ENCODE peak calls at places on chromosomes 12 and 14, in eight cellular contexts. One of them, this sample, is unnamed.

GRCh38 chr12:93292731-93293566 is 84.8 kb upstream of the NUDT4 start:
- DNase-seq in tibial artery: no peak
- DNase-seq in testis: no peak
- DNase-seq in ascending aorta: no peak
- DNase-seq in A549: no peak
- DNase-seq in brain microvascular endothelial cell: no peak
- DNase-seq in aorta: no peak
- DNase-seq in colonic mucosa: no peak
- DNase-seq in this sample: no peak

GRCh38 chr12:50573271-50573670 is 68.5 kb downstream of the DIP2B start:
- DNase-seq in testis: no peak
- DNase-seq in colonic mucosa: no peak
- DNase-seq in A549: no peak
- DNase-seq in aorta: no peak
- DNase-seq in tibial artery: no peak
- DNase-seq in brain microvascular endothelial cell: no peak
- DNase-seq in ascending aorta: no peak
- DNase-seq in this sample: no peak

GRCh38 chr12:28975564-28976340 is 173.3 kb upstream of the FAR2 start:
- DNase-seq in A549: no peak
- DNase-seq in tibial artery: no peak
- DNase-seq in testis: no peak
- DNase-seq in ascending aorta: no peak
- DNase-seq in colonic mucosa: no peak
- DNase-seq in aorta: no peak
- DNase-seq in brain microvascular endothelial cell: no peak
- DNase-seq in this sample: no peak

GRCh38 chr12:78473136-78473535 is 391.4 kb upstream of the SYT1 start:
- DNase-seq in testis: no peak
- DNase-seq in colonic mucosa: no peak
- DNase-seq in A549: no peak
- DNase-seq in aorta: no peak
- DNase-seq in brain microvascular endothelial cell: peak
- DNase-seq in tibial artery: no peak
- DNase-seq in ascending aorta: no peak
- DNase-seq in this sample: no peak

GRCh38 chr14:70378687-70379086 is 19.2 kb upstream of the COX16 start:
- DNase-seq in testis: no peak
- DNase-seq in A549: no peak
- DNase-seq in tibial artery: no peak
- DNase-seq in brain microvascular endothelial cell: no peak
- DNase-seq in ascending aorta: no peak
- DNase-seq in colonic mucosa: no peak
- DNase-seq in aorta: no peak
- DNase-seq in this sample: no peak

GRCh38 chr12:11134300-11134699 is at the start of gene TAS2R30:
- DNase-seq in tibial artery: no peak
- DNase-seq in aorta: no peak
- DNase-seq in testis: no peak
- DNase-seq in brain microvascular endothelial cell: no peak
- DNase-seq in A549: no peak
- DNase-seq in ascending aorta: no peak
- DNase-seq in colonic mucosa: no peak
- DNase-seq in this sample: no peak

GRCh38 chr12:50162225-50162624 is 4.9 kb downstream of the CERS5 start:
- DNase-seq in A549: no peak
- DNase-seq in colonic mucosa: no peak
- DNase-seq in brain microvascular endothelial cell: no peak
- DNase-seq in ascending aorta: no peak
- DNase-seq in tibial artery: no peak
- DNase-seq in testis: no peak
- DNase-seq in aorta: no peak
- DNase-seq in this sample: no peak

GRCh38 chr12:108837680-108838079 is 19.7 kb downstream of the SSH1 start:
- DNase-seq in A549: no peak
- DNase-seq in brain microvascular endothelial cell: no peak
- DNase-seq in ascending aorta: no peak
- DNase-seq in testis: no peak
- DNase-seq in tibial artery: no peak
- DNase-seq in colonic mucosa: no peak
- DNase-seq in aorta: no peak
- DNase-seq in this sample: no peak

GRCh38 chr12:51262758-51263177 is 7.4 kb downstream of the SMAGP start:
- DNase-seq in A549: peak
- DNase-seq in colonic mucosa: peak
- DNase-seq in tibial artery: no peak
- DNase-seq in brain microvascular endothelial cell: peak
- DNase-seq in ascending aorta: no peak
- DNase-seq in aorta: no peak
- DNase-seq in testis: peak
- DNase-seq in this sample: peak

GRCh38 chr12:10301103-10301502 is 6.6 kb upstream of the KLRD1 start:
- DNase-seq in aorta: no peak
- DNase-seq in brain microvascular endothelial cell: peak
- DNase-seq in tibial artery: no peak
- DNase-seq in testis: no peak
- DNase-seq in ascending aorta: no peak
- DNase-seq in A549: no peak
- DNase-seq in colonic mucosa: no peak
- DNase-seq in this sample: peak

GRCh38 chr12:108798551-108799221 is 58.7 kb downstream of the SSH1 start:
- DNase-seq in aorta: no peak
- DNase-seq in colonic mucosa: no peak
- DNase-seq in A549: no peak
- DNase-seq in testis: no peak
- DNase-seq in ascending aorta: no peak
- DNase-seq in brain microvascular endothelial cell: peak
- DNase-seq in tibial artery: no peak
- DNase-seq in this sample: no peak

GRCh38 chr12:93583993-93584392 is 11.5 kb downstream of the SOCS2 start:
- DNase-seq in A549: no peak
- DNase-seq in tibial artery: no peak
- DNase-seq in ascending aorta: no peak
- DNase-seq in colonic mucosa: no peak
- DNase-seq in aorta: no peak
- DNase-seq in brain microvascular endothelial cell: no peak
- DNase-seq in testis: no peak
- DNase-seq in this sample: no peak

GRCh38 chr12:77031745-77032144 is 33.6 kb downstream of the E2F7 start:
- DNase-seq in colonic mucosa: no peak
- DNase-seq in tibial artery: no peak
- DNase-seq in ascending aorta: no peak
- DNase-seq in A549: no peak
- DNase-seq in testis: no peak
- DNase-seq in aorta: no peak
- DNase-seq in brain microvascular endothelial cell: peak
- DNase-seq in this sample: peak

GRCh38 chr12:87303396-87304012 is 725.7 kb downstream of the C12orf50 start:
- DNase-seq in colonic mucosa: no peak
- DNase-seq in brain microvascular endothelial cell: no peak
- DNase-seq in testis: no peak
- DNase-seq in aorta: no peak
- DNase-seq in ascending aorta: no peak
- DNase-seq in A549: no peak
- DNase-seq in tibial artery: no peak
- DNase-seq in this sample: no peak

GRCh38 chr12:31591308-31591901 is 469 bp upstream of the DENND5B start:
- DNase-seq in testis: peak
- DNase-seq in ascending aorta: no peak
- DNase-seq in aorta: no peak
- DNase-seq in A549: peak
- DNase-seq in colonic mucosa: peak
- DNase-seq in brain microvascular endothelial cell: no peak
- DNase-seq in tibial artery: no peak
- DNase-seq in this sample: no peak

GRCh38 chr14:54366726-54367707 is 29.8 kb upstream of the CDKN3 start:
- DNase-seq in colonic mucosa: peak
- DNase-seq in tibial artery: no peak
- DNase-seq in ascending aorta: no peak
- DNase-seq in brain microvascular endothelial cell: peak
- DNase-seq in testis: peak
- DNase-seq in A549: peak
- DNase-seq in aorta: no peak
- DNase-seq in this sample: peak

GRCh38 chr12:130124106-130124505 is 38.2 kb upstream of the FZD10 start:
- DNase-seq in colonic mucosa: no peak
- DNase-seq in ascending aorta: no peak
- DNase-seq in aorta: no peak
- DNase-seq in A549: no peak
- DNase-seq in brain microvascular endothelial cell: no peak
- DNase-seq in tibial artery: peak
- DNase-seq in testis: no peak
- DNase-seq in this sample: no peak

GRCh38 chr14:100067971-100068959 is 3.0 kb downstream of the EVL start:
- DNase-seq in brain microvascular endothelial cell: peak
- DNase-seq in colonic mucosa: peak
- DNase-seq in ascending aorta: peak
- DNase-seq in aorta: no peak
- DNase-seq in A549: no peak
- DNase-seq in tibial artery: no peak
- DNase-seq in testis: peak
- DNase-seq in this sample: no peak

GRCh38 chr12:105233045-105233905 is 2.7 kb downstream of the APPL2 start:
- DNase-seq in testis: peak
- DNase-seq in A549: no peak
- DNase-seq in tibial artery: no peak
- DNase-seq in brain microvascular endothelial cell: no peak
- DNase-seq in colonic mucosa: no peak
- DNase-seq in aorta: no peak
- DNase-seq in ascending aorta: no peak
- DNase-seq in this sample: peak

GRCh38 chr12:130043685-130044421 is 118.4 kb upstream of the FZD10 start:
- DNase-seq in brain microvascular endothelial cell: no peak
- DNase-seq in tibial artery: no peak
- DNase-seq in A549: no peak
- DNase-seq in aorta: no peak
- DNase-seq in ascending aorta: no peak
- DNase-seq in colonic mucosa: no peak
- DNase-seq in testis: no peak
- DNase-seq in this sample: no peak

GRCh38 chr12:54164402-54165145 is 24.2 kb downstream of the SMUG1 start:
- DNase-seq in brain microvascular endothelial cell: no peak
- DNase-seq in testis: no peak
- DNase-seq in aorta: no peak
- DNase-seq in A549: no peak
- DNase-seq in tibial artery: no peak
- DNase-seq in colonic mucosa: no peak
- DNase-seq in ascending aorta: no peak
- DNase-seq in this sample: no peak
- H3K27ac ChIP-seq in brain microvascular endothelial cell: no peak
- H3K27ac ChIP-seq in testis: no peak
- H3K27ac ChIP-seq in aorta: no peak
- H3K27ac ChIP-seq in A549: no peak
- H3K27ac ChIP-seq in tibial artery: no peak
- H3K27ac ChIP-seq in colonic mucosa: no peak
- H3K27ac ChIP-seq in ascending aorta: no peak
- H3K27ac ChIP-seq in this sample: no peak

GRCh38 chr12:90401185-90401584 is 553.8 kb downstream of the CCER1 start:
- DNase-seq in colonic mucosa: no peak
- DNase-seq in brain microvascular endothelial cell: no peak
- DNase-seq in aorta: no peak
- DNase-seq in ascending aorta: no peak
- DNase-seq in testis: no peak
- DNase-seq in A549: no peak
- DNase-seq in tibial artery: no peak
- DNase-seq in this sample: no peak
- H3K4me3 ChIP-seq in colonic mucosa: no peak
- H3K4me3 ChIP-seq in brain microvascular endothelial cell: no peak
- H3K4me3 ChIP-seq in aorta: no peak
- H3K4me3 ChIP-seq in ascending aorta: no peak
- H3K4me3 ChIP-seq in testis: no peak
- H3K4me3 ChIP-seq in A549: no peak
- H3K4me3 ChIP-seq in tibial artery: no peak
- H3K4me3 ChIP-seq in this sample: no peak

DNA sequence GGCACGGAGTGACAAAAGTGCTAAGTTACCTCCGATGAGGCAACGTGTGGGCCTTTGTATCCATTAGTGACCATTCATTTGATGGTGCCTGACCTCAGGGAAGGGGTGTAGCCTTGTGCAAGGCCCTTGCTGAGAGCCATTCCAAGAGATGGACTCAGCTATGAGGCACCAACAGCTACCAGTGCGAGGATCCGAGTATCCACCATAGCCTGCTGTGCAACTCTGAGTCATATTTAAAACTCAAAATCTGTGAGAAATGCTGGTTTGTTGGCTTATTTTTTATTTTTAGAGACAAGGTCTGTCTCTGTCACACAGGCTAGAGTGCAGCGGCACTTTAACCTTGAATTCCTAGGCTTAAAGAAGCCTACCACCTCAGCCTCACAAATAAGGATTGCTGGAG is 25.1 kb upstream of the WNK1 start:
- DNase-seq in tibial artery: no peak
- DNase-seq in testis: no peak
- DNase-seq in colonic mucosa: no peak
- DNase-seq in ascending aorta: no peak
- DNase-seq in A549: no peak
- DNase-seq in brain microvascular endothelial cell: peak
- DNase-seq in aorta: no peak
- DNase-seq in this sample: no peak
- H3K27ac ChIP-seq in tibial artery: no peak
- H3K27ac ChIP-seq in testis: no peak
- H3K27ac ChIP-seq in colonic mucosa: no peak
- H3K27ac ChIP-seq in ascending aorta: no peak
- H3K27ac ChIP-seq in A549: peak
- H3K27ac ChIP-seq in brain microvascular endothelial cell: no peak
- H3K27ac ChIP-seq in aorta: no peak
- H3K27ac ChIP-seq in this sample: no peak

DNA sequence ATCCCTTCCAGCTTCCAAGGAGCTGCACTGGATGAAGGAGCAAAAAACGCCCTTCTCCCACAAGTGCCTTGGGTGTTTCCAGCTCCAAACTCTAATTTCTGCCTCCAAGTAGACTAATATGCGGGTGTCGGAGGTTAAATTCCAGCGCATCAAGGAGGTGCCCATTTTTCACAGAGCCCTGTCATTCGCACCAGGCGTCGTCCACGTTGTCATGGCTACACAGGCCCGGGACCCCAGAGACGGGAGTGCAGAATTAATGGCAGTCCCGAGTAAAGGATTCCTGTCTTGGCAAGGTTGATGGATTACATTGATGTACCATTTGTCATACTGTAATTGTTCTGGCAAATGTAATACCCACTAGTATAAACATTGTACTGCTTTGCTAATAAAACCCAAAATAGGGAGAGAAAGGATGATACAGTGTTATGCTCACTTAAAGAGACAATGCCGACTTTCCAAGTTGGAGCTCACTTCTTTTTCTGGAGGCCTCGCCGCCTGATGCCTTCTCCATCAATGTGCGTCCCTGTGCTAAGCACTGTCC is 222.9 kb upstream of the MYL2 start:
- DNase-seq in aorta: no peak
- DNase-seq in tibial artery: no peak
- DNase-seq in A549: no peak
- DNase-seq in brain microvascular endothelial cell: no peak
- DNase-seq in colonic mucosa: no peak
- DNase-seq in testis: no peak
- DNase-seq in ascending aorta: no peak
- DNase-seq in this sample: no peak
- H3K4me3 ChIP-seq in aorta: no peak
- H3K4me3 ChIP-seq in tibial artery: no peak
- H3K4me3 ChIP-seq in A549: no peak
- H3K4me3 ChIP-seq in brain microvascular endothelial cell: no peak
- H3K4me3 ChIP-seq in colonic mucosa: no peak
- H3K4me3 ChIP-seq in testis: no peak
- H3K4me3 ChIP-seq in ascending aorta: no peak
- H3K4me3 ChIP-seq in this sample: no peak

This sample was measured in SJSA1.